ENCODE peak calls at places on chromosomes 5 and 9, in four cellular contexts. One of them, this sample, is unnamed. For H3K27me3 and H3K9me3, the result is how much of the 10 kb centered on the place peaks cover.

GRCh38 chr9:1832960-1833359 is 182.2 kb upstream of the SMARCA2 start:
- DNase-seq in sigmoid colon: no peak
- DNase-seq in PC-3: no peak
- DNase-seq in Peyer's patch: no peak
- DNase-seq in this sample: no peak

GRCh38 chr9:2559212-2560152 is 62.1 kb upstream of the VLDLR start:
- DNase-seq in PC-3: peak
- DNase-seq in sigmoid colon: peak
- DNase-seq in Peyer's patch: peak
- DNase-seq in this sample: peak

GRCh38 chr5:74336286-74336685 is 304.2 kb downstream of the ENC1 start:
- DNase-seq in PC-3: no peak
- DNase-seq in Peyer's patch: no peak
- DNase-seq in sigmoid colon: no peak
- DNase-seq in this sample: no peak

GRCh38 chr9:126545116-126545515 is 68.6 kb upstream of the LMX1B start:
- DNase-seq in PC-3: no peak
- DNase-seq in Peyer's patch: no peak
- DNase-seq in sigmoid colon: peak
- DNase-seq in this sample: no peak

GRCh38 chr5:169448826-169449225 is 134.7 kb upstream of the SPDL1 start:
- DNase-seq in sigmoid colon: no peak
- DNase-seq in PC-3: no peak
- DNase-seq in Peyer's patch: no peak
- DNase-seq in this sample: no peak

GRCh38 chr9:134693011-134693410 is 51.4 kb downstream of the COL5A1 start:
- DNase-seq in Peyer's patch: no peak
- DNase-seq in PC-3: no peak
- DNase-seq in sigmoid colon: peak
- DNase-seq in this sample: no peak

GRCh38 chr9:133943036-133943780 is 48.9 kb downstream of the VAV2 start:
- DNase-seq in PC-3: no peak
- DNase-seq in Peyer's patch: no peak
- DNase-seq in sigmoid colon: peak
- DNase-seq in this sample: no peak

GRCh38 chr5:135051399-135051798 is 17.4 kb upstream of the PITX1 start:
- DNase-seq in PC-3: no peak
- DNase-seq in sigmoid colon: no peak
- DNase-seq in Peyer's patch: no peak
- DNase-seq in this sample: no peak

DNA sequence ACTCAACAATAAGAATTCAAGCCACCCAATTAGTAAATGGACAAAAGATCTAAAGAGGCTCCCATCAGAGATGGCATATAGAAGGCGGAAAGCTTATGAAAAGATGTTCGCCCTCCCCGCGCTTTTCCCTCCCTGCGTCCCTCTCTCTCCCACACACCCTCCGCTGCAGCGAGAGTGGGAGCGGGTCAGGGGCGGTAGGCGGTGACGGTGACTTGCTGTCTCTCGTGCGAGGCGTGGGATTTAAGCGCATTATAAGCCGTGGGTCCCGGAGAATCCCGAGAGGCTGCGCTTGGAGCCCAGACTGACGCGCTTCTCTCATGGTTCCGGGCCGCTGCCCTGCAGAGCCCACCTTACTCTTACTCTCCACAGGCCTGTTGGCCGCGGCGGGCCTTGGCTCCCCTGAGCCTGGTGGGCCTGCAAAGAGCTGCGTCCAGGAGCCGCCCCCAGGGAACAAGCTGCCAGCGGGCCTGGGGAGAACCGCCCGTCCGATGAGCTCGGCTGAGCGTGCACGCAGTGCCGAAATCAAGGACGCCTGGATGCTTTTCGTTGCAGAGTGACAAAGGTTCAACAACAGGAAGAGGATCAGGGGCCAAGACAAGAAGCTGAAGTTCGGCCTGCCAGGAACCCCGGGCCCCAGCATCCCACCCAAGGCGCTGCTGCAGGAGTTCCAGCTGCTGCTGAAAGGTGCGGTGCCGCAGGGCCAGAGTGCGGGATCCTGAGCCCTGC is 42.6 kb upstream of the BICD2 start:
- DNase-seq in PC-3: no peak
- DNase-seq in Peyer's patch: no peak
- DNase-seq in sigmoid colon: no peak
- DNase-seq in this sample: no peak
- H3K4me3 ChIP-seq in PC-3: no peak
- H3K4me3 ChIP-seq in Peyer's patch: no peak
- H3K4me3 ChIP-seq in sigmoid colon: no peak
- H3K4me3 ChIP-seq in this sample: no peak

GRCh38 chr9:37026936-37027581 is 7.0 kb downstream of the PAX5 start:
- DNase-seq in sigmoid colon: no peak
- DNase-seq in Peyer's patch: peak
- DNase-seq in PC-3: no peak
- DNase-seq in this sample: no peak
- H3K27me3 ChIP-seq in sigmoid colon: half or more
- H3K27me3 ChIP-seq in Peyer's patch: under half
- H3K27me3 ChIP-seq in PC-3: under half
- H3K27me3 ChIP-seq in this sample: under half

DNA sequence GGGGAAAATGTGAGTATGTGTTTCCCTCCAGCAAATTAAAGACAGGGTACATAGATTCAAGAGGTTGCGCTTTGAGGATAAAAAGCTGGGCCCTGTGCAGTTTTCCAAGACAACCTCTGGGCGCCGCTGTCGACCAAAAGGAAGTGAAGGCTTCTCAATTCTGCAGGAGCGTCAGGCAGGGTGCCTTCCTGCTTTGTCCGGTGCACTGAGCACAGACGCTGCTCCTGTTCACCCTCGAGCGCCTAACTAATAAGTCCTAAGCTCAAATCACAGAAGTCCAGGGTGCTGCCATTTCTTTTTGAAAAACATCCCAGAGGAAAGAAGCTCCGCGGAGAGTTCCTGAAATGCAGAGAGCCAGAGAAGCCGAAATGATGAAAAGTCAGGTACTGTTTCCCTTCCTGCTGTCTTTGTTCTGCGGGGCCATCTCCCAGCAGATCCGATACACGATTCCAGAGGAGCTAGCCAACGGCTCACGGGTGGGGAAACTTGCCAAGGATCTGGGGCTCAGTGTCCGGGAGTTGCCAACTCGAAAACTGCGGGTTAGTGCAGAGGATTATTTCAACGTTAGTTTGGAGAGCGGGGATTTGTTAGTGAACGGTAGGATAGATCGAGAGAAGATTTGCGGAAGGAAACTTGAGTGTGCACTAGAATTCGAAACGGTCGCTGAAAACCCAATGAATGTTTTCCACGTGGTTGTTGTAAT is at the start of gene PCDHGB1:
- DNase-seq in PC-3: no peak
- DNase-seq in sigmoid colon: no peak
- DNase-seq in Peyer's patch: no peak
- DNase-seq in this sample: peak
- H3K9me3 ChIP-seq in PC-3: under half
- H3K9me3 ChIP-seq in sigmoid colon: half or more
- H3K9me3 ChIP-seq in Peyer's patch: under half
- H3K9me3 ChIP-seq in this sample: under half

GRCh38 chr5:54378707-54379106 is 68.3 kb upstream of the ARL15 start:
- DNase-seq in PC-3: no peak
- DNase-seq in Peyer's patch: no peak
- DNase-seq in sigmoid colon: no peak
- DNase-seq in this sample: no peak
- H3K4me3 ChIP-seq in PC-3: no peak
- H3K4me3 ChIP-seq in Peyer's patch: no peak
- H3K4me3 ChIP-seq in sigmoid colon: no peak
- H3K4me3 ChIP-seq in this sample: no peak

GRCh38 chr5:170641589-170642031 is 137.8 kb downstream of the KCNIP1 start:
- DNase-seq in PC-3: no peak
- DNase-seq in sigmoid colon: peak
- DNase-seq in Peyer's patch: no peak
- DNase-seq in this sample: no peak

GRCh38 chr5:170642776-170643436 is 139.1 kb downstream of the KCNIP1 start:
- DNase-seq in Peyer's patch: peak
- DNase-seq in PC-3: peak
- DNase-seq in sigmoid colon: peak
- DNase-seq in this sample: peak

GRCh38 chr5:170640731-170641588 is 137.1 kb downstream of the KCNIP1 start:
- DNase-seq in PC-3: no peak
- DNase-seq in Peyer's patch: peak
- DNase-seq in sigmoid colon: peak
- DNase-seq in this sample: no peak

GRCh38 chr5:170643591-170643990 is 139.8 kb downstream of the KCNIP1 start:
- DNase-seq in PC-3: no peak
- DNase-seq in Peyer's patch: no peak
- DNase-seq in sigmoid colon: peak
- DNase-seq in this sample: no peak

GRCh38 chr5:170642066-170642735 is 138.4 kb downstream of the KCNIP1 start:
- DNase-seq in sigmoid colon: peak
- DNase-seq in Peyer's patch: peak
- DNase-seq in PC-3: no peak
- DNase-seq in this sample: no peak
- H3K27me3 ChIP-seq in sigmoid colon: under half
- H3K27me3 ChIP-seq in Peyer's patch: under half
- H3K27me3 ChIP-seq in PC-3: under half
- H3K27me3 ChIP-seq in this sample: under half

GRCh38 chr5:3027185-3027865 is 275.8 kb upstream of the IRX2 start:
- DNase-seq in Peyer's patch: no peak
- DNase-seq in PC-3: no peak
- DNase-seq in sigmoid colon: no peak
- DNase-seq in this sample: no peak

GRCh38 chr5:3026099-3026498 is 274.6 kb upstream of the IRX2 start:
- DNase-seq in sigmoid colon: no peak
- DNase-seq in PC-3: no peak
- DNase-seq in Peyer's patch: no peak
- DNase-seq in this sample: no peak

GRCh38 chr5:3029396-3029795 is 277.9 kb upstream of the IRX2 start:
- DNase-seq in PC-3: no peak
- DNase-seq in Peyer's patch: no peak
- DNase-seq in sigmoid colon: no peak
- DNase-seq in this sample: no peak

GRCh38 chr5:3026651-3027050 is 275.2 kb upstream of the IRX2 start:
- DNase-seq in sigmoid colon: no peak
- DNase-seq in PC-3: no peak
- DNase-seq in Peyer's patch: no peak
- DNase-seq in this sample: no peak

GRCh38 chr5:3027866-3028635 is 276.6 kb upstream of the IRX2 start:
- DNase-seq in PC-3: no peak
- DNase-seq in Peyer's patch: no peak
- DNase-seq in sigmoid colon: no peak
- DNase-seq in this sample: no peak
- H3K9me3 ChIP-seq in PC-3: under half
- H3K9me3 ChIP-seq in Peyer's patch: under half
- H3K9me3 ChIP-seq in sigmoid colon: under half
- H3K9me3 ChIP-seq in this sample: under half